ENCODE peak calls at places on chromosomes 7 and 10, in nine cellular contexts. S is T-helper 2 cell; O is HEK293T; C is activated CD8-positive, alpha-beta T cell treated with anti-CD3 and anti-CD28 coated beads, Interleukin-2, amount 10 ng/mL, durations not matched to agents 7 days and 5 days; X is SK-MEL-5; N is H9; K is brain microvascular endothelial cell; W is EH; T is HuH-7.5. J is an unnamed sample.

GRCh38 chr10:30502266-30503058 is 68.5 kb downstream of the MAP3K8 start:
- DNase-seq in T (no peak), X (no peak), S (peak), N (no peak), C (peak), W (peak), K (peak), O (no peak), J (no peak)

GRCh38 chr10:77965294-77965693 is 38.7 kb upstream of the DLG5 start:
- DNase-seq in O (no peak), K (peak), S (no peak), T (no peak), X (no peak), W (peak), C (no peak), N (no peak), J (no peak)

GRCh38 chr10:47283848-47284247 is 16.1 kb upstream of the GDF10 start:
- DNase-seq in S (no peak), X (no peak), O (no peak), C (no peak), K (no peak), N (no peak), W (no peak), T (no peak), J (no peak)

GRCh38 chr10:46544989-46545791 is 11.3 kb downstream of the GPRIN2 start:
- DNase-seq in X (peak), C (no peak), O (no peak), N (peak), W (peak), T (peak), K (no peak), S (no peak), J (peak)

GRCh38 chr10:4498763-4499251 is 327.2 kb upstream of the AKR1E2 start:
- DNase-seq in C (no peak), O (no peak), T (no peak), X (no peak), S (no peak), W (peak), K (peak), N (no peak), J (no peak)

GRCh38 chr10:26480909-26481703 is 43.0 kb downstream of the APBB1IP start:
- DNase-seq in K (no peak), N (no peak), W (no peak), S (no peak), O (no peak), X (no peak), C (no peak), T (no peak), J (no peak)

GRCh38 chr7:73718905-73719805 is at the start of gene STX1A:
- DNase-seq in K (peak), W (peak), O (peak), S (peak), C (peak), T (peak), N (peak), X (peak), J (peak)

GRCh38 chr7:45869426-45869825 is 3.5 kb downstream of the CCDC201 start:
- DNase-seq in N (no peak), T (no peak), W (peak), S (no peak), C (no peak), K (no peak), X (no peak), O (no peak), J (no peak)

GRCh38 chr10:34815174-34816066 is at the start of gene PARD3:
- DNase-seq in K (no peak), C (no peak), S (no peak), N (peak), T (peak), O (peak), X (peak), W (peak), J (peak)

GRCh38 chr7:121343302-121343701 is 14.5 kb downstream of the WNT16 start:
- DNase-seq in S (no peak), C (no peak), W (peak), T (no peak), K (no peak), X (no peak), N (no peak), O (no peak), J (no peak)

GRCh38 chr10:77843264-77843663 is 83.3 kb downstream of the DLG5 start:
- DNase-seq in C (no peak), N (peak), O (no peak), S (no peak), K (no peak), W (no peak), T (no peak), X (no peak), J (no peak)

GRCh38 chr10:86756511-86757109 is at the start of gene BMPR1A:
- DNase-seq in N (peak), T (peak), O (peak), C (no peak), X (peak), K (peak), S (no peak), W (peak), J (peak)

J was measured in T47D.